ENCODE peak calls at places on chromosomes 7 and 10, in nine cellular contexts. T, L, O, J, H, X, S, N and E are unnamed samples.

GRCh38 chr7:33500590-33500989 is 371.2 kb downstream of the BBS9 start:
- DNase-seq in S (peak), N (no peak), O (peak), H (no peak), X (no peak), L (no peak), T (no peak), J (no peak), E (no peak)

GRCh38 chr7:151271699-151272355 is 23.3 kb upstream of the SMARCD3 start:
- DNase-seq in T (no peak), J (no peak), O (peak), L (peak), S (peak), X (no peak), N (no peak), H (no peak), E (peak)

GRCh38 chr7:123594813-123595241 is 6.8 kb upstream of the ASB15 start:
- DNase-seq in J (no peak), H (peak), X (no peak), S (no peak), O (no peak), T (no peak), L (no peak), N (peak), E (no peak)

GRCh38 chr10:119451305-119451896 is 91.1 kb downstream of the RGS10 start:
- DNase-seq in H (no peak), S (no peak), J (no peak), T (no peak), L (no peak), X (no peak), O (no peak), N (no peak), E (no peak)

GRCh38 chr7:137771679-137772078 is 75.1 kb downstream of the DGKI start:
- DNase-seq in H (no peak), J (no peak), L (no peak), S (peak), N (no peak), X (no peak), O (peak), T (no peak), E (no peak)

GRCh38 chr10:93220315-93221170 is 146.8 kb downstream of the CYP26A1 start:
- DNase-seq in O (no peak), L (no peak), H (no peak), X (no peak), N (peak), T (no peak), S (no peak), J (no peak), E (no peak)

GRCh38 chr7:122768827-122769226 is 66.1 kb upstream of the RNF148 start:
- DNase-seq in J (no peak), L (no peak), S (no peak), T (no peak), N (no peak), O (no peak), H (no peak), X (no peak), E (no peak)

GRCh38 chr10:95121904-95122303 is 52.6 kb upstream of the CYP2C8 start:
- DNase-seq in H (no peak), L (no peak), X (no peak), J (no peak), N (no peak), T (no peak), O (peak), S (no peak), E (no peak)

GRCh38 chr10:112376578-112376855 is 2.6 kb downstream of the ACSL5 start:
- DNase-seq in S (no peak), O (no peak), X (no peak), T (no peak), H (no peak), L (no peak), N (no peak), J (no peak), E (peak)
- H3K4me3 ChIP-seq in S (no peak), O (no peak), X (peak), T (peak), H (no peak), L (peak), N (no peak), J (peak), E (peak)

GRCh38 chr10:124372906-124373305 is 45.8 kb downstream of the OAT start:
- DNase-seq in O (no peak), X (no peak), N (no peak), T (no peak), J (no peak), L (no peak), S (no peak), H (no peak), E (no peak)

GRCh38 chr10:124369986-124370385 is 48.7 kb downstream of the OAT start:
- DNase-seq in N (no peak), L (no peak), X (no peak), H (no peak), O (no peak), S (no peak), J (no peak), T (no peak), E (no peak)

GRCh38 chr10:124367936-124368335 is 50.8 kb downstream of the OAT start:
- DNase-seq in X (no peak), O (no peak), T (no peak), L (no peak), N (no peak), S (no peak), J (no peak), H (no peak), E (no peak)

GRCh38 chr10:124369066-124369465 is 49.7 kb downstream of the OAT start:
- DNase-seq in N (no peak), L (no peak), X (no peak), H (no peak), J (no peak), O (no peak), S (no peak), T (no peak), E (no peak)

GRCh38 chr10:124370426-124370825 is 48.3 kb downstream of the OAT start:
- DNase-seq in H (no peak), L (no peak), X (no peak), J (no peak), T (no peak), S (no peak), O (no peak), N (no peak), E (no peak)
- H3K4me3 ChIP-seq in H (no peak), L (no peak), X (no peak), J (no peak), T (no peak), S (no peak), O (no peak), N (no peak), E (no peak)

GRCh38 chr7:84271550-84271949 is 77.0 kb upstream of the SEMA3A start:
- DNase-seq in S (peak), O (peak), L (no peak), X (no peak), H (no peak), N (no peak), J (no peak), T (no peak), E (peak)
- H3K4me3 ChIP-seq in S (no peak), O (no peak), L (no peak), X (no peak), H (no peak), N (no peak), J (no peak), T (no peak), E (no peak)

GRCh38 chr7:87210506-87210905 is 9.0 kb downstream of the TMEM243 start:
- DNase-seq in J (no peak), L (no peak), O (peak), X (no peak), T (no peak), N (no peak), H (no peak), S (no peak), E (peak)
- H3K4me3 ChIP-seq in J (no peak), L (no peak), O (no peak), X (no peak), T (no peak), N (no peak), H (no peak), S (no peak), E (no peak)

GRCh38 chr7:67364441-67365017 is 367.9 kb downstream of the TYW1 start:
- DNase-seq in X (no peak), H (no peak), J (no peak), N (peak), O (no peak), T (peak), L (no peak), S (no peak), E (no peak)
- H3K4me3 ChIP-seq in X (no peak), H (no peak), J (no peak), N (peak), O (no peak), T (peak), L (no peak), S (no peak), E (no peak)

GRCh38 chr10:72318383-72319262 is 36.1 kb downstream of the DNAJB12 start:
- DNase-seq in X (no peak), L (no peak), J (no peak), O (no peak), H (no peak), S (no peak), N (no peak), T (no peak), E (no peak)
- H3K4me3 ChIP-seq in X (peak), L (peak), J (peak), O (peak), H (no peak), S (peak), N (peak), T (peak), E (peak)